ENCODE peak calls at places on chromosome X, in seven cellular contexts. F is tibial artery, R is NCI-H748 treated with DMSO at 0.1 percent for 48 hours, E is islet precursor cell, D is fibroblast of the aortic adventitia, M is B cell, B is endothelial cell. N is an unnamed sample.

GRCh38 chrX:135327299-135327698 is 18.0 kb downstream of the ETDC start:
- DNase-seq in E (no peak), F (no peak), B (no peak), M (no peak), R (no peak), D (peak; percentile 96), N (no peak)

GRCh38 chrX:97685753-97686152 is 802.0 kb downstream of the RPA4 start:
- DNase-seq in M (no peak), D (peak; percentile 46), E (no peak), R (peak; percentile 25), B (peak; percentile 3), F (no peak), N (peak; percentile 45)

GRCh38 chrX:39726810-39727209 is 370.9 kb downstream of the BCOR start:
- DNase-seq in R (peak; percentile 5), B (no peak), E (peak; percentile 88), D (peak; percentile 58), M (no peak), F (no peak), N (no peak)

GRCh38 chrX:118231464-118231863 is 114.4 kb upstream of the WDR44 start:
- DNase-seq in F (no peak), B (no peak), D (peak; percentile 45), R (no peak), M (no peak), E (no peak), N (no peak)

GRCh38 chrX:54540289-54540688 is 10.3 kb downstream of the GNL3L start:
- DNase-seq in E (peak; percentile 72), M (no peak), D (peak; percentile 52), F (no peak), R (no peak), B (no peak), N (no peak)

GRCh38 chrX:13123857-13124345 is 79.5 kb upstream of the FAM9C start:
- DNase-seq in F (no peak), B (no peak), M (no peak), E (no peak), R (no peak), D (peak; percentile 61), N (no peak)

GRCh38 chrX:42746606-42747005 is 31.4 kb downstream of the PPP1R2C start:
- DNase-seq in R (no peak), E (no peak), B (no peak), D (peak; percentile 94), M (no peak), F (no peak), N (no peak)

GRCh38 chrX:68440940-68441339 is 7.6 kb upstream of the OPHN1 start:
- DNase-seq in E (no peak), D (peak; percentile 92), R (no peak), M (no peak), F (peak; percentile 50), B (no peak), N (peak; percentile 47)

GRCh38 chrX:56763556-56764152 is 34.6 kb downstream of the NBDY start:
- DNase-seq in R (no peak), B (no peak), F (no peak), D (peak; percentile 90), M (peak; percentile 54), E (peak; percentile 35), N (no peak)

GRCh38 chrX:70769659-70770232 is 138.8 kb downstream of the TEX11 start:
- DNase-seq in D (peak; percentile 30), R (peak; percentile 7), E (no peak), F (no peak), B (no peak), M (no peak), N (no peak)

GRCh38 chrX:12685541-12685940 is 105.7 kb upstream of the PRPS2 start:
- DNase-seq in R (no peak), B (no peak), M (no peak), E (no peak), F (no peak), D (peak; percentile 6), N (no peak)

GRCh38 chrX:153801646-153802045 is 7.2 kb downstream of the SSR4 start:
- DNase-seq in E (no peak), F (no peak), D (no peak), R (no peak), B (no peak), M (no peak), N (no peak)

GRCh38 chrX:69024287-69024686 is 141.0 kb downstream of the PJA1 start:
- DNase-seq in B (no peak), D (no peak), F (no peak), R (no peak), M (no peak), E (peak; percentile 26), N (no peak)

GRCh38 chrX:44937606-44938005 is 64.6 kb downstream of the KDM6A start:
- DNase-seq in F (no peak), B (no peak), D (no peak), E (no peak), R (no peak), M (no peak), N (no peak)

GRCh38 chrX:13649823-13650222 is 3.1 kb upstream of the TCEANC start:
- DNase-seq in F (no peak), D (peak; percentile 54), M (no peak), B (no peak), R (no peak), E (no peak), N (no peak)

GRCh38 chrX:21176927-21177571 is 197.2 kb upstream of the CNKSR2 start:
- DNase-seq in R (no peak), D (no peak), E (no peak), F (no peak), M (no peak), B (no peak), N (no peak)

GRCh38 chrX:150548684-150549083 is 19.7 kb upstream of the MTM1 start:
- DNase-seq in F (no peak), E (no peak), D (peak; percentile 22), B (no peak), M (no peak), R (no peak), N (no peak)

GRCh38 chrX:11629593-11630211 is 36.0 kb downstream of the ARHGAP6 start:
- DNase-seq in M (no peak), E (no peak), B (no peak), F (peak; percentile 25), D (peak; percentile 93), R (no peak), N (no peak)

GRCh38 chrX:43141885-43142284 is 363.9 kb upstream of the PPP1R2C start:
- DNase-seq in M (no peak), D (no peak), E (no peak), B (no peak), F (no peak), R (no peak), N (no peak)

GRCh38 chrX:19791562-19791961 is 95.8 kb downstream of the SH3KBP1 start:
- DNase-seq in B (no peak), E (no peak), R (no peak), D (peak; percentile 55), M (no peak), F (no peak), N (no peak)

GRCh38 chrX:12390301-12390700 is 252.0 kb downstream of the FRMPD4 start:
- DNase-seq in R (no peak), M (no peak), B (no peak), F (no peak), D (peak; percentile 52), E (no peak), N (no peak)

GRCh38 chrX:133415276-133416105 is at the start of gene GPC4:
- DNase-seq in M (peak; percentile 48), D (peak; percentile 12), E (peak; percentile 88), R (no peak), B (peak; percentile 58), F (peak; percentile 52), N (peak; percentile 82)

GRCh38 chrX:9355739-9356138 is 109.1 kb upstream of the TBL1X start:
- DNase-seq in D (no peak), B (no peak), E (no peak), R (no peak), F (no peak), M (no peak), N (no peak)

GRCh38 chrX:18894156-18894555 is 89.8 kb downstream of the PHKA2 start:
- DNase-seq in F (no peak), E (no peak), M (no peak), B (no peak), R (no peak), D (no peak), N (no peak)

GRCh38 chrX:78329486-78329885 is 2.1 kb upstream of the CYSLTR1 start:
- DNase-seq in E (no peak), M (peak; percentile 13), D (no peak), B (no peak), R (no peak), F (no peak), N (no peak)